ENCODE peak calls at places on chromosome 6, in five cellular contexts. One of them, this sample, is unnamed.

GRCh38 chr6:16514249-16514648 is 247.0 kb downstream of the ATXN1 start:
- DNase-seq in H1: no peak
- DNase-seq in K562: peak; percentile 26
- DNase-seq in IMR-90: peak; percentile 76
- DNase-seq in neural progenitor cell: peak; percentile 42
- DNase-seq in this sample: peak; percentile 70

GRCh38 chr6:4446982-4447381 is 311.6 kb upstream of the ECI2 start:
- DNase-seq in H1: no peak
- DNase-seq in K562: no peak
- DNase-seq in IMR-90: peak; percentile 92
- DNase-seq in neural progenitor cell: no peak
- DNase-seq in this sample: peak; percentile 34

GRCh38 chr6:134806151-134806550 is 143.8 kb downstream of the ALDH8A1 start:
- DNase-seq in H1: no peak
- DNase-seq in K562: no peak
- DNase-seq in IMR-90: no peak
- DNase-seq in neural progenitor cell: no peak
- DNase-seq in this sample: no peak

GRCh38 chr6:141354191-141354950 is 778.4 kb upstream of the GJE1 start:
- DNase-seq in H1: no peak
- DNase-seq in K562: no peak
- DNase-seq in IMR-90: no peak
- DNase-seq in neural progenitor cell: no peak
- DNase-seq in this sample: no peak

GRCh38 chr6:156154896-156155295 is 622.3 kb upstream of the ARID1B start:
- DNase-seq in H1: no peak
- DNase-seq in K562: no peak
- DNase-seq in IMR-90: peak; percentile 5
- DNase-seq in neural progenitor cell: no peak
- DNase-seq in this sample: peak; percentile 60

GRCh38 chr6:157240059-157240959 is 83.0 kb downstream of the TMEM242 start:
- DNase-seq in H1: no peak
- DNase-seq in K562: peak; percentile 91
- DNase-seq in IMR-90: peak; percentile 41
- DNase-seq in neural progenitor cell: peak; percentile 55
- DNase-seq in this sample: peak; percentile 60

GRCh38 chr6:33160728-33161323 is 31.4 kb downstream of the COL11A2 start:
- DNase-seq in H1: no peak
- DNase-seq in K562: no peak
- DNase-seq in IMR-90: peak; percentile 84
- DNase-seq in neural progenitor cell: no peak
- DNase-seq in this sample: peak; percentile 89

GRCh38 chr6:80003841-80004198 is 629 bp upstream of the TTK start:
- DNase-seq in H1: peak; percentile 55
- DNase-seq in K562: no peak
- DNase-seq in IMR-90: no peak
- DNase-seq in neural progenitor cell: no peak
- DNase-seq in this sample: no peak

GRCh38 chr6:162249907-162250642 is 477.5 kb downstream of the PRKN start:
- DNase-seq in H1: no peak
- DNase-seq in K562: no peak
- DNase-seq in IMR-90: no peak
- DNase-seq in neural progenitor cell: no peak
- DNase-seq in this sample: no peak

GRCh38 chr6:167730441-167730840 is 96.3 kb upstream of the AFDN start:
- DNase-seq in H1: no peak
- DNase-seq in K562: no peak
- DNase-seq in IMR-90: no peak
- DNase-seq in neural progenitor cell: no peak
- DNase-seq in this sample: no peak

GRCh38 chr6:106156413-106156812 is 70.3 kb downstream of the PRDM1 start:
- DNase-seq in H1: no peak
- DNase-seq in K562: no peak
- DNase-seq in IMR-90: no peak
- DNase-seq in neural progenitor cell: no peak
- DNase-seq in this sample: no peak

GRCh38 chr6:104344223-104344622 is 515.5 kb downstream of the HACE1 start:
- DNase-seq in H1: no peak
- DNase-seq in K562: no peak
- DNase-seq in IMR-90: no peak
- DNase-seq in neural progenitor cell: no peak
- DNase-seq in this sample: no peak

GRCh38 chr6:17710331-17710730 is 3.6 kb upstream of the NUP153 start:
- DNase-seq in H1: no peak
- DNase-seq in K562: no peak
- DNase-seq in IMR-90: peak; percentile 85
- DNase-seq in neural progenitor cell: no peak
- DNase-seq in this sample: no peak

GRCh38 chr6:78538002-78538401 is 329.3 kb upstream of the IRAK1BP1 start:
- DNase-seq in H1: no peak
- DNase-seq in K562: no peak
- DNase-seq in IMR-90: peak; percentile 36
- DNase-seq in neural progenitor cell: no peak
- DNase-seq in this sample: peak; percentile 57

GRCh38 chr6:97437087-97437486 is 154.1 kb upstream of the MMS22L start:
- DNase-seq in H1: no peak
- DNase-seq in K562: peak; percentile 18
- DNase-seq in IMR-90: peak; percentile 18
- DNase-seq in neural progenitor cell: peak; percentile 54
- DNase-seq in this sample: peak; percentile 46

GRCh38 chr6:84059082-84059481 is 25.5 kb downstream of the MRAP2 start:
- DNase-seq in H1: no peak
- DNase-seq in K562: peak; percentile 51
- DNase-seq in IMR-90: no peak
- DNase-seq in neural progenitor cell: no peak
- DNase-seq in this sample: no peak

GRCh38 chr6:11011787-11012234 is 32.3 kb downstream of the ELOVL2 start:
- DNase-seq in H1: no peak
- DNase-seq in K562: peak; percentile 53
- DNase-seq in IMR-90: no peak
- DNase-seq in neural progenitor cell: no peak
- DNase-seq in this sample: peak; percentile 86

GRCh38 chr6:112237644-112238043 is 16.7 kb downstream of the LAMA4 start:
- DNase-seq in H1: no peak
- DNase-seq in K562: no peak
- DNase-seq in IMR-90: peak; percentile 92
- DNase-seq in neural progenitor cell: no peak
- DNase-seq in this sample: peak; percentile 84

GRCh38 chr6:144978208-144978607 is 693.1 kb downstream of the UTRN start:
- DNase-seq in H1: no peak
- DNase-seq in K562: no peak
- DNase-seq in IMR-90: peak; percentile 59
- DNase-seq in neural progenitor cell: no peak
- DNase-seq in this sample: no peak

GRCh38 chr6:145749632-145750031 is 14.3 kb upstream of the EPM2A start:
- DNase-seq in H1: no peak
- DNase-seq in K562: peak; percentile 68
- DNase-seq in IMR-90: peak; percentile 85
- DNase-seq in neural progenitor cell: no peak
- DNase-seq in this sample: peak; percentile 29

GRCh38 chr6:142530566-142530965 is 228.8 kb downstream of the ADGRG6 start:
- DNase-seq in H1: no peak
- DNase-seq in K562: no peak
- DNase-seq in IMR-90: no peak
- DNase-seq in neural progenitor cell: no peak
- DNase-seq in this sample: no peak

GRCh38 chr6:7052441-7052936 is 55.3 kb upstream of the RREB1 start:
- DNase-seq in H1: peak; percentile 69
- DNase-seq in K562: no peak
- DNase-seq in IMR-90: peak; percentile 65
- DNase-seq in neural progenitor cell: peak; percentile 58
- DNase-seq in this sample: peak; percentile 67

GRCh38 chr6:81638366-81638765 is 114.1 kb downstream of the TENT5A start:
- DNase-seq in H1: no peak
- DNase-seq in K562: no peak
- DNase-seq in IMR-90: no peak
- DNase-seq in neural progenitor cell: no peak
- DNase-seq in this sample: peak; percentile 42

GRCh38 chr6:134512946-134513345 is 195.0 kb upstream of the SGK1 start:
- DNase-seq in H1: no peak
- DNase-seq in K562: no peak
- DNase-seq in IMR-90: peak; percentile 31
- DNase-seq in neural progenitor cell: no peak
- DNase-seq in this sample: peak; percentile 1

GRCh38 chr6:26304213-26305096 is 60.5 kb upstream of the BTN3A2 start:
- DNase-seq in H1: no peak
- DNase-seq in K562: peak; percentile 26
- DNase-seq in IMR-90: peak; percentile 70
- DNase-seq in neural progenitor cell: peak; percentile 40
- DNase-seq in this sample: no peak

GRCh38 chr6:98777762-98778161 is 56.6 kb upstream of the POU3F2 start:
- DNase-seq in H1: no peak
- DNase-seq in K562: no peak
- DNase-seq in IMR-90: no peak
- DNase-seq in neural progenitor cell: no peak
- DNase-seq in this sample: no peak

GRCh38 chr6:139372326-139373153 is 1.9 kb downstream of the CITED2 start:
- DNase-seq in H1: no peak
- DNase-seq in K562: no peak
- DNase-seq in IMR-90: peak; percentile 18
- DNase-seq in neural progenitor cell: no peak
- DNase-seq in this sample: peak; percentile 10

GRCh38 chr6:166957087-166957804 is 896 bp upstream of the RNASET2 start:
- DNase-seq in H1: peak; percentile 70
- DNase-seq in K562: peak; percentile 47
- DNase-seq in IMR-90: no peak
- DNase-seq in neural progenitor cell: peak; percentile 68
- DNase-seq in this sample: no peak

GRCh38 chr6:125798734-125799510 is 8.2 kb downstream of the NCOA7 start:
- DNase-seq in H1: no peak
- DNase-seq in K562: no peak
- DNase-seq in IMR-90: no peak
- DNase-seq in neural progenitor cell: no peak
- DNase-seq in this sample: no peak

GRCh38 chr6:150721411-150722266 is 122.0 kb downstream of the PLEKHG1 start:
- DNase-seq in H1: no peak
- DNase-seq in K562: no peak
- DNase-seq in IMR-90: no peak
- DNase-seq in neural progenitor cell: no peak
- DNase-seq in this sample: no peak

GRCh38 chr6:150719861-150720260 is 120.2 kb downstream of the PLEKHG1 start:
- DNase-seq in H1: no peak
- DNase-seq in K562: no peak
- DNase-seq in IMR-90: no peak
- DNase-seq in neural progenitor cell: no peak
- DNase-seq in this sample: no peak

GRCh38 chr6:150723056-150723658 is 123.5 kb downstream of the PLEKHG1 start:
- DNase-seq in H1: no peak
- DNase-seq in K562: no peak
- DNase-seq in IMR-90: no peak
- DNase-seq in neural progenitor cell: no peak
- DNase-seq in this sample: no peak

GRCh38 chr6:150719099-150719767 is 119.5 kb downstream of the PLEKHG1 start:
- DNase-seq in H1: no peak
- DNase-seq in K562: no peak
- DNase-seq in IMR-90: peak; percentile 9
- DNase-seq in neural progenitor cell: no peak
- DNase-seq in this sample: peak; percentile 8

GRCh38 chr6:150720774-150721233 is 121.1 kb downstream of the PLEKHG1 start:
- DNase-seq in H1: no peak
- DNase-seq in K562: no peak
- DNase-seq in IMR-90: no peak
- DNase-seq in neural progenitor cell: peak; percentile 67
- DNase-seq in this sample: peak; percentile 88
- H2AFZ ChIP-seq in H1: peak overlapping the region; percentile 77
- H2AFZ ChIP-seq in K562: no peak overlapping the region
- H2AFZ ChIP-seq in IMR-90: peak overlapping the region; percentile 44
- H2AFZ ChIP-seq in neural progenitor cell: peak overlapping the region; percentile 3
- H2AFZ ChIP-seq in this sample: peak overlapping the region; percentile 42

GRCh38 chr6:132392792-132393191 is 8.5 kb downstream of the MOXD1 start:
- DNase-seq in H1: no peak
- DNase-seq in K562: no peak
- DNase-seq in IMR-90: no peak
- DNase-seq in neural progenitor cell: no peak
- DNase-seq in this sample: peak; percentile 55
- H3K4me3 ChIP-seq in H1: no peak overlapping the region
- H3K4me3 ChIP-seq in K562: no peak overlapping the region
- H3K4me3 ChIP-seq in IMR-90: no peak overlapping the region
- H3K4me3 ChIP-seq in neural progenitor cell: no peak overlapping the region
- H3K4me3 ChIP-seq in this sample: no peak overlapping the region

DNA sequence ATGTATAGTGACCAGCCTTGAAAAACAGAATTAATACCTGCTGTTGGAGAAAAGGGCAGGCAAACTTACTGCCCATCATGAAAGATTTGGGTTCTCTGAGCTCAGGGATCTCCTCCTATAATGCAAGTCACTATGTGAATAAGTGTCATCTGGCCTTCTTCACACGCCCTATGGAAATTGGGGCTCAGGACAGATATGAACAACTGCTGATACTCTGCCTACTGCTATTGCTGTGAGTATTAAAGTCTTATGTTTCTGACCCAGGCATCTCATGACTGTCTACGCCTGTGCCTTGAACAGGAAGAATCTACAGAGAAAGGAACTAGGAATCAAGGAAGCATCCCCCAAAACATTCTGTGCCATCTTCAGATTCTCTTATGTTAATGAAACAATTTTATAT is 226.1 kb downstream of the SOD2 start:
- DNase-seq in H1: no peak
- DNase-seq in K562: no peak
- DNase-seq in IMR-90: no peak
- DNase-seq in neural progenitor cell: no peak
- DNase-seq in this sample: no peak
- H2AFZ ChIP-seq in H1: no peak overlapping the region
- H2AFZ ChIP-seq in K562: no peak overlapping the region
- H2AFZ ChIP-seq in IMR-90: no peak overlapping the region
- H2AFZ ChIP-seq in neural progenitor cell: no peak overlapping the region
- H2AFZ ChIP-seq in this sample: no peak overlapping the region

DNA sequence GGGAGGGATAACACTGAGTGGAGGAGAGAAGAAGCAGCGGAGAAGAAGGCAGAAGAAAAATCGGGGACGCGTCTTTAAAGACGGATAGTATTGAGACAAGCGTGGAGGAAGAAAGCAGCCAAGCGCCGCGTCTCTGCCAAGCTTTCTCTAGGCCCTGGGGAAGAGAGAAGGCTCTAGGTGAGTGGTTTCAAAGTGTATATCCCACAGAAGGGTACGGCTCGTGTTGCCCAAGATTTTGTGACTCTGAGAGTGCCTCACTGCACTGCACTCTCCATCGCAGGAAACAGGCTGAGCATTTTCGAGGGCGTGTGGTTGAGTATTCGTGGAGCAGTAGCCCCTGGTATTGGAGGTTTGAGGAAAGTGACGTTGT is 185.4 kb downstream of the TRIM27 start:
- DNase-seq in H1: no peak
- DNase-seq in K562: peak; percentile 22
- DNase-seq in IMR-90: no peak
- DNase-seq in neural progenitor cell: peak; percentile 27
- DNase-seq in this sample: no peak
- H3K4me3 ChIP-seq in H1: peak overlapping the region; percentile 53
- H3K4me3 ChIP-seq in K562: peak overlapping the region; percentile 1
- H3K4me3 ChIP-seq in IMR-90: no peak overlapping the region
- H3K4me3 ChIP-seq in neural progenitor cell: peak overlapping the region; percentile 37
- H3K4me3 ChIP-seq in this sample: no peak overlapping the region

This sample was measured in PC-3.